ENCODE peak calls at places on chromosomes 13 and 19, in four cellular contexts. One of them, this sample, is unnamed.

GRCh38 chr13:43023244-43023931 is at the start of gene DNAJC15:
- DNase-seq in GM12891: peak
- DNase-seq in suprapubic skin: peak
- DNase-seq in GM23338: peak
- DNase-seq in this sample: peak

GRCh38 chr19:47693903-47694302 is 19.3 kb upstream of the EHD2 start:
- DNase-seq in GM12891: no peak
- DNase-seq in suprapubic skin: no peak
- DNase-seq in GM23338: no peak
- DNase-seq in this sample: no peak

GRCh38 chr13:102298051-102298450 is 103.8 kb downstream of the FGF14 start:
- DNase-seq in GM12891: no peak
- DNase-seq in suprapubic skin: no peak
- DNase-seq in GM23338: no peak
- DNase-seq in this sample: no peak

GRCh38 chr13:107842562-107843180 is 372.7 kb downstream of the LIG4 start:
- DNase-seq in GM12891: no peak
- DNase-seq in suprapubic skin: no peak
- DNase-seq in GM23338: no peak
- DNase-seq in this sample: no peak

GRCh38 chr13:104750377-104750776 is 1684.2 kb upstream of the SLC10A2 start:
- DNase-seq in GM12891: no peak
- DNase-seq in suprapubic skin: no peak
- DNase-seq in GM23338: no peak
- DNase-seq in this sample: no peak

GRCh38 chr13:21974741-21975140 is 303.9 kb downstream of the FGF9 start:
- DNase-seq in GM12891: no peak
- DNase-seq in suprapubic skin: no peak
- DNase-seq in GM23338: no peak
- DNase-seq in this sample: no peak

GRCh38 chr19:4061683-4062575 is 4.8 kb downstream of the ZBTB7A start:
- DNase-seq in GM12891: no peak
- DNase-seq in suprapubic skin: peak
- DNase-seq in GM23338: peak
- DNase-seq in this sample: no peak

GRCh38 chr13:95573226-95573625 is 20.7 kb downstream of the CLDN10 start:
- DNase-seq in GM12891: no peak
- DNase-seq in suprapubic skin: no peak
- DNase-seq in GM23338: no peak
- DNase-seq in this sample: no peak

GRCh38 chr13:100721885-100722512 is 47.4 kb upstream of the TMTC4 start:
- DNase-seq in GM12891: peak
- DNase-seq in suprapubic skin: no peak
- DNase-seq in GM23338: peak
- DNase-seq in this sample: peak

GRCh38 chr19:19602713-19603320 is 15.7 kb downstream of the PBX4 start:
- DNase-seq in GM12891: no peak
- DNase-seq in suprapubic skin: no peak
- DNase-seq in GM23338: peak
- DNase-seq in this sample: no peak

GRCh38 chr19:43668406-43669158 is 1.4 kb downstream of the PLAUR start:
- DNase-seq in GM12891: peak
- DNase-seq in suprapubic skin: peak
- DNase-seq in GM23338: peak
- DNase-seq in this sample: peak
- TF ChIP-seq POLR2AphosphoS5 in GM12891: no peak
- TF ChIP-seq POLR2AphosphoS5 in suprapubic skin: peak
- TF ChIP-seq POLR2AphosphoS5 in GM23338: peak
- TF ChIP-seq POLR2AphosphoS5 in this sample: no peak

DNA sequence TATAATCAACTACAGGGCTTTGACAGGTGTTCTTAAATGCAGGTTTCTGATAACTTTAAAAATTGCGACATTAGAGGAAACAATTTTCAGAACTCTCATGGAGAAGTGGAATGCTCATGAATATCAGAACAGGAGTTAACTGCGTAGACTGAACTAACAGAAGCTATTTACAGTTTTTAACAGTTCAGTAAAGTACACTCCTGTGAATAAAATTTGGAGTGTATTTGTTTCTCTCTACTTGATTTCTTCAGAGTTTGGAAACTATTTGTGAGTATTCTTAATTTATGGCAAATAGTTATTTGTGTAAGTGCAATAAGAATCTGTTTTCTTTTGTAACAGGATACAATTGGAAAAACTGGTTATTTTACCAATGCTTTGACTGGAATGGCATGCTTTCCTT is 114.4 kb downstream of the TNFRSF19 start:
- DNase-seq in GM12891: no peak
- DNase-seq in suprapubic skin: no peak
- DNase-seq in GM23338: no peak
- DNase-seq in this sample: no peak
- TF ChIP-seq POLR2AphosphoS5 in GM12891: no peak
- TF ChIP-seq POLR2AphosphoS5 in suprapubic skin: no peak
- TF ChIP-seq POLR2AphosphoS5 in GM23338: no peak
- TF ChIP-seq POLR2AphosphoS5 in this sample: no peak

GRCh38 chr19:35341565-35342225 is 6.0 kb upstream of the FFAR1 start:
- DNase-seq in GM12891: no peak
- DNase-seq in suprapubic skin: no peak
- DNase-seq in GM23338: no peak
- DNase-seq in this sample: no peak
- TF ChIP-seq POLR2AphosphoS5 in GM12891: peak
- TF ChIP-seq POLR2AphosphoS5 in suprapubic skin: no peak
- TF ChIP-seq POLR2AphosphoS5 in GM23338: no peak
- TF ChIP-seq POLR2AphosphoS5 in this sample: peak

DNA sequence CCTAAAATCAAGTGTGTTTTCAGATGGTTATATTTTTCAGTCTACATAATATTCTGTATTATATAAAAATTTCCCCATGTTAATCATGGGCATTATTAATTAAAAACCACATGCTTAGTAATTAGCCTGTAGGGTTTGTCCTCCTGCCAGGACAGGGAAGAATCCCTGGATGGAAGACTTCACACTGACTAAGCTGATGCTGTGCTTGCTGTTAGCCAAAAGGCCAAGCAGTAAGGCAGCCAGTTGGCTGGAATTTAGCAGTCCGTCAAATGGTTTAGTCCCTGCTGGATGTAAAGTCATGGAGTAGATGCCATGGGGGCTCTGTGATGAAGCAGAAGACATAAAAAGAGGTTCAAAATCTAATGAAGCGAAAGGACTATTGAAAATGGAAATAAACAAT is 168.0 kb upstream of the OBI1 start:
- DNase-seq in GM12891: no peak
- DNase-seq in suprapubic skin: no peak
- DNase-seq in GM23338: no peak
- DNase-seq in this sample: no peak
- TF ChIP-seq POLR2AphosphoS5 in GM12891: no peak
- TF ChIP-seq POLR2AphosphoS5 in suprapubic skin: no peak
- TF ChIP-seq POLR2AphosphoS5 in GM23338: no peak
- TF ChIP-seq POLR2AphosphoS5 in this sample: no peak

GRCh38 chr13:98650376-98651107 is 73.6 kb upstream of the STK24 start:
- DNase-seq in GM12891: no peak
- DNase-seq in suprapubic skin: no peak
- DNase-seq in GM23338: no peak
- DNase-seq in this sample: no peak

GRCh38 chr13:98656223-98656622 is 79.3 kb upstream of the STK24 start:
- DNase-seq in GM12891: no peak
- DNase-seq in suprapubic skin: no peak
- DNase-seq in GM23338: no peak
- DNase-seq in this sample: no peak

GRCh38 chr13:98652721-98653470 is 76.0 kb upstream of the STK24 start:
- DNase-seq in GM12891: no peak
- DNase-seq in suprapubic skin: no peak
- DNase-seq in GM23338: no peak
- DNase-seq in this sample: no peak

GRCh38 chr13:98651716-98652115 is 74.8 kb upstream of the STK24 start:
- DNase-seq in GM12891: no peak
- DNase-seq in suprapubic skin: no peak
- DNase-seq in GM23338: no peak
- DNase-seq in this sample: no peak

DNA sequence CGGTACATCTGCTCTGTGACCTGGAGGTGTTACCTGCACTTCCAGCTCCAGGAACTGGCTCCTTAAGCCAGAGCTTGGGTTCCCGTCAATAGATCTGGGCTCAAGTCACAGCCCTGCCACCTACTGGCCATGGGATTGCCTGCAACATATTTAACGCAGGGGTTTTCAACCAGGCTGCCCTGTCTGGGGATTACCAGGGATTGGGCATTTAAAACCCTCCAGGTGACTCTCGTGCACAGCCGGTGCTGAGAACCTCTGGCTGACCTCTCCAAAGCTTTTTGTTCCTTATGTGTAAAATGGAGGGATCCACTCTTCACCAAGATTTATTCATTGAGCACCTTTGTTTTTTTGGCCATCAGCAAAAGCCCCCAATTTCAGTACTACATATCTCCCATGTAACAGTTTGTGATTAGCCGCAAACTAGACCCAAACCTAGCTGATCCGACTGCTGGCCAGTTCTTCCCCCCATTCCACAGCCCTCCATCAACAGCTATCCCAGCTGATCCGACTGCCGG is 76.6 kb upstream of the STK24 start:
- DNase-seq in GM12891: peak
- DNase-seq in suprapubic skin: peak
- DNase-seq in GM23338: peak
- DNase-seq in this sample: peak
- TF ChIP-seq POLR2AphosphoS5 in GM12891: no peak
- TF ChIP-seq POLR2AphosphoS5 in suprapubic skin: no peak
- TF ChIP-seq POLR2AphosphoS5 in GM23338: no peak
- TF ChIP-seq POLR2AphosphoS5 in this sample: no peak